ENCODE peak calls at places on chromosomes 16 and 17, in six cellular contexts. H is ACHN, X is hepatocyte, G is epithelial cell of proximal tubule, E is heart left ventricle, O is AG10803. I is an unnamed sample.

GRCh38 chr17:62017496-62017895 is 47.6 kb downstream of the MED13 start:
- DNase-seq in H (no peak), X (no peak), G (no peak), E (no peak), O (peak), I (no peak)

GRCh38 chr16:1964046-1964505 is 550 bp downstream of the RPS2 start:
- DNase-seq in H (peak), X (peak), G (no peak), E (no peak), O (peak), I (no peak)

GRCh38 chr16:57773680-57774295 is 28.5 kb downstream of the KIFC3 start:
- DNase-seq in H (no peak), X (no peak), G (no peak), E (no peak), O (no peak), I (no peak)

GRCh38 chr17:4433515-4434031 is at the start of gene SPNS3:
- DNase-seq in H (no peak), X (no peak), G (no peak), E (no peak), O (no peak), I (peak)

GRCh38 chr17:13421581-13421980 is 180.1 kb downstream of the HS3ST3A1 start:
- DNase-seq in H (no peak), X (no peak), G (no peak), E (no peak), O (no peak), I (no peak)

GRCh38 chr17:27315322-27315721 is 21.4 kb downstream of the WSB1 start:
- DNase-seq in H (no peak), X (peak), G (peak), E (peak), O (peak), I (no peak)

GRCh38 chr16:64864232-64864803 is 257.5 kb downstream of the CDH11 start:
- DNase-seq in H (peak), X (peak), G (no peak), E (no peak), O (peak), I (no peak)

GRCh38 chr17:38870259-38871165 is 654 bp downstream of the LASP1 start:
- DNase-seq in H (peak), X (peak), G (no peak), E (peak), O (peak), I (peak)

GRCh38 chr16:19809121-19809635 is 75.5 kb downstream of the GPRC5B start:
- DNase-seq in H (no peak), X (no peak), G (peak), E (no peak), O (peak), I (no peak)

GRCh38 chr16:10606607-10607006 is 26.2 kb upstream of the EMP2 start:
- DNase-seq in H (no peak), X (no peak), G (no peak), E (no peak), O (no peak), I (no peak)

GRCh38 chr17:39144414-39144813 is 7.0 kb downstream of the PLXDC1 start:
- DNase-seq in H (no peak), X (peak), G (peak), E (peak), O (peak), I (no peak)

GRCh38 chr17:59838196-59838911 is 54.4 kb downstream of the TUBD1 start:
- DNase-seq in H (peak), X (peak), G (no peak), E (no peak), O (peak), I (no peak)

GRCh38 chr17:38568845-38569510 is 36.8 kb downstream of the SRCIN1 start:
- DNase-seq in H (no peak), X (no peak), G (no peak), E (no peak), O (no peak), I (no peak)